ENCODE peak calls at places on chromosomes 5 and 9, in four cellular contexts. One of them, this sample, is unnamed.

GRCh38 chr9:98147582-98147981 is 28.6 kb upstream of the TRIM14 start:
- DNase-seq in cardiac septum: no peak
- DNase-seq in AG08396: no peak
- DNase-seq in mesenchymal stem cell: no peak
- DNase-seq in this sample: no peak

GRCh38 chr9:108634164-108634563 is 221.6 kb downstream of the ACTL7B start:
- DNase-seq in cardiac septum: no peak
- DNase-seq in AG08396: no peak
- DNase-seq in mesenchymal stem cell: no peak
- DNase-seq in this sample: no peak

GRCh38 chr9:82466616-82467251 is 478.2 kb downstream of the SPATA31D1 start:
- DNase-seq in cardiac septum: no peak
- DNase-seq in AG08396: peak
- DNase-seq in mesenchymal stem cell: peak
- DNase-seq in this sample: no peak

GRCh38 chr5:6256901-6257300 is 121.4 kb downstream of the MED10 start:
- DNase-seq in cardiac septum: no peak
- DNase-seq in AG08396: no peak
- DNase-seq in mesenchymal stem cell: no peak
- DNase-seq in this sample: no peak

GRCh38 chr5:59001154-59001553 is 418.3 kb downstream of the RAB3C start:
- DNase-seq in cardiac septum: no peak
- DNase-seq in AG08396: no peak
- DNase-seq in mesenchymal stem cell: no peak
- DNase-seq in this sample: no peak

GRCh38 chr9:120071760-120072159 is 508.2 kb downstream of the CDK5RAP2 start:
- DNase-seq in cardiac septum: no peak
- DNase-seq in AG08396: no peak
- DNase-seq in mesenchymal stem cell: no peak
- DNase-seq in this sample: no peak

GRCh38 chr9:114445616-114446015 is 57.8 kb upstream of the AKNA start:
- DNase-seq in cardiac septum: no peak
- DNase-seq in AG08396: no peak
- DNase-seq in mesenchymal stem cell: no peak
- DNase-seq in this sample: no peak

GRCh38 chr5:175214152-175214551 is 229.8 kb downstream of the DRD1 start:
- DNase-seq in cardiac septum: no peak
- DNase-seq in AG08396: peak
- DNase-seq in mesenchymal stem cell: no peak
- DNase-seq in this sample: no peak

GRCh38 chr9:136901516-136902258 is 15.4 kb downstream of the TRAF2 start:
- DNase-seq in cardiac septum: no peak
- DNase-seq in AG08396: peak
- DNase-seq in mesenchymal stem cell: peak
- DNase-seq in this sample: peak

GRCh38 chr5:69450116-69450515 is 35.2 kb downstream of the MARVELD2 start:
- DNase-seq in cardiac septum: no peak
- DNase-seq in AG08396: peak
- DNase-seq in mesenchymal stem cell: peak
- DNase-seq in this sample: peak

GRCh38 chr5:51156838-51157237 is 226.4 kb upstream of the ISL1 start:
- DNase-seq in cardiac septum: no peak
- DNase-seq in AG08396: no peak
- DNase-seq in mesenchymal stem cell: no peak
- DNase-seq in this sample: no peak

This sample was measured in dermis blood vessel endothelial cell.